ENCODE peak calls at places on chromosomes 12 and 14, in ten cellular contexts. H, V, R, Q, I, O, P, T, C and J are unnamed samples.

GRCh38 chr14:92902726-92903125 is 20.2 kb upstream of the CHGA start:
- DNase-seq in H (no peak), Q (no peak), P (no peak), I (no peak), V (no peak), R (no peak), T (no peak), C (no peak), O (no peak), J (no peak)

GRCh38 chr12:27595231-27595642 is 71.2 kb downstream of the PPFIBP1 start:
- DNase-seq in Q (no peak), P (peak), O (no peak), C (peak), R (peak), V (no peak), T (no peak), H (no peak), I (no peak), J (no peak)

GRCh38 chr12:46269429-46270241 is 792 bp upstream of the SLC38A1 start:
- DNase-seq in Q (peak), O (no peak), I (no peak), R (no peak), P (peak), V (peak), H (peak), C (no peak), T (no peak), J (peak)

GRCh38 chr12:98418357-98419075 is 96.9 kb upstream of the TMPO start:
- DNase-seq in R (peak), C (peak), Q (no peak), I (no peak), P (peak), T (peak), V (no peak), H (no peak), O (no peak), J (no peak)

GRCh38 chr14:21825147-21825743 is 151.6 kb upstream of the OR4E1 start:
- DNase-seq in C (peak), R (no peak), T (no peak), P (peak), O (peak), I (no peak), H (peak), V (peak), Q (no peak), J (no peak)

GRCh38 chr12:101747695-101748094 is 8.4 kb upstream of the SYCP3 start:
- DNase-seq in R (no peak), T (no peak), V (no peak), H (no peak), P (no peak), O (no peak), C (no peak), I (no peak), Q (no peak), J (no peak)

GRCh38 chr12:52223411-52224039 is 9.5 kb upstream of the KRT7 start:
- DNase-seq in I (no peak), P (peak), O (no peak), C (peak), T (no peak), H (no peak), V (no peak), Q (no peak), R (no peak), J (no peak)

GRCh38 chr12:4994622-4995021 is 49.1 kb upstream of the KCNA5 start:
- DNase-seq in Q (no peak), V (no peak), I (no peak), R (no peak), P (no peak), O (no peak), C (no peak), H (no peak), T (no peak), J (no peak)

GRCh38 chr12:67630373-67631088 is 18.0 kb upstream of the DYRK2 start:
- DNase-seq in O (no peak), H (peak), V (peak), R (no peak), P (no peak), C (no peak), Q (peak), I (peak), T (no peak), J (peak)

GRCh38 chr12:121034906-121035305 is 4.1 kb downstream of the OASL start:
- DNase-seq in R (no peak), V (no peak), C (no peak), Q (no peak), O (no peak), T (no peak), H (no peak), I (no peak), P (no peak), J (no peak)

GRCh38 chr12:22821985-22822384 is 197.0 kb downstream of the ETNK1 start:
- DNase-seq in R (peak), P (no peak), H (no peak), I (no peak), O (no peak), C (peak), V (no peak), T (no peak), Q (no peak), J (no peak)

GRCh38 chr14:64721391-64721791 is 17.2 kb downstream of the PLEKHG3 start:
- DNase-seq in H (no peak), T (peak), Q (no peak), I (no peak), V (no peak), C (no peak), R (peak), O (no peak), P (peak), J (no peak)

GRCh38 chr12:54526800-54527630 is 22.4 kb upstream of the PDE1B start:
- DNase-seq in O (no peak), P (peak), V (peak), I (no peak), Q (no peak), T (no peak), R (no peak), H (no peak), C (peak), J (no peak)

GRCh38 chr14:104226421-104227385 is 88.3 kb downstream of the KIF26A start:
- DNase-seq in R (no peak), H (no peak), O (no peak), V (no peak), T (no peak), C (no peak), P (no peak), I (no peak), Q (no peak), J (no peak)